ENCODE peak calls at places on chromosomes 16 and 17, in five cellular contexts. V is cardiac fibroblast, B is uterus, H is AG09309, E is prostate gland. R is an unnamed sample.

GRCh38 chr17:42153919-42154491 is 784 bp downstream of the RAB5C start:
- DNase-seq in E (no peak), H (no peak), V (peak), B (no peak), R (peak)

GRCh38 chr17:76003915-76004314 is 3.3 kb downstream of the CDK3 start:
- DNase-seq in H (no peak), V (peak), E (no peak), B (no peak), R (no peak)

GRCh38 chr17:279356-279755 is 73.3 kb downstream of the RPH3AL start:
- DNase-seq in H (no peak), E (no peak), B (no peak), V (no peak), R (no peak)

GRCh38 chr17:32916134-32916533 is 11.8 kb upstream of the TMEM98 start:
- DNase-seq in V (no peak), B (no peak), H (no peak), E (no peak), R (no peak)

GRCh38 chr17:76265624-76266243 is 586 bp downstream of the UBALD2 start:
- DNase-seq in E (peak), B (peak), H (no peak), V (peak), R (no peak)

GRCh38 chr16:75241412-75241811 is 10.0 kb downstream of the BCAR1 start:
- DNase-seq in H (no peak), V (no peak), E (no peak), B (no peak), R (no peak)

GRCh38 chr17:19248923-19249574 is 11.9 kb downstream of the EPN2 start:
- DNase-seq in E (peak), H (peak), V (peak), B (peak), R (peak)

GRCh38 chr16:54071516-54071915 is 215.1 kb downstream of the IRX3 start:
- DNase-seq in V (no peak), H (no peak), E (no peak), B (no peak), R (no peak)

GRCh38 chr17:64015447-64015846 is 5.0 kb downstream of the ICAM2 start:
- DNase-seq in B (no peak), V (no peak), E (no peak), H (no peak), R (no peak)

GRCh38 chr17:64016248-64016784 is 4.1 kb downstream of the ICAM2 start:
- DNase-seq in E (no peak), V (no peak), H (no peak), B (no peak), R (no peak)

GRCh38 chr17:64016974-64017373 is 3.5 kb downstream of the ICAM2 start:
- DNase-seq in V (no peak), E (no peak), B (no peak), H (no peak), R (no peak)

GRCh38 chr17:64019486-64020067 is 856 bp downstream of the ICAM2 start:
- DNase-seq in E (no peak), H (no peak), B (no peak), V (no peak), R (no peak)

GRCh38 chr17:64017381-64017980 is 3.0 kb downstream of the ICAM2 start:
- DNase-seq in E (no peak), H (no peak), B (no peak), V (no peak), R (no peak)
- TF ChIP-seq CTCF in E (no peak), H (peak), B (no peak), V (peak), R (peak)

DNA sequence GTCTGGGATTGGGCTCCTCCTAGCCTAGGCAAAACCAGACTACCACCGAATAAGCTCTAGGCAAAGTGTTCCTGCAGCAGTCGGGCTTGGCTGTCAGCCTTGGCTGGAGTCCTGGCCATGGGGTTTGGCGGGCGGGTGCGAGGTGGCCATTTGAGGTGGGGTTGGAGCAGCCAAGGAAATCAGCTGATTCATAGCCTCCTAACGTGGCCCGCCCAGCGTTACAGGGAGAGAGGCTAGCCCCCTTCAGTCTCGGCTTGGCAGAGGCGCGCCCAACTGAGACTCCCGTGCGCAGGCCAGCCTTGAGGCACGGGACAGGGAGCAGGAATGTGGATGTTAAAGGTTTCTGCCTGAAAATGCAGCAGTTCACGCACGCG is 1.9 kb downstream of the PMP22 start:
- DNase-seq in E (peak), B (peak), V (peak), H (peak), R (peak)
- H3K4me3 ChIP-seq in E (peak), B (peak), V (peak), H (peak), R (peak)

GRCh38 chr16:55494994-55495421 is 13.9 kb upstream of the LPCAT2 start:
- DNase-seq in B (peak), E (no peak), H (peak), V (peak), R (peak)
- TF ChIP-seq CTCF in B (peak), E (peak), H (peak), V (peak), R (peak)

GRCh38 chr16:85460983-85461813 is 151.9 kb upstream of the GSE1 start:
- DNase-seq in V (peak), H (no peak), B (peak), E (no peak), R (no peak)
- H3K4me3 ChIP-seq in V (no peak), H (no peak), B (peak), E (no peak), R (no peak)

DNA sequence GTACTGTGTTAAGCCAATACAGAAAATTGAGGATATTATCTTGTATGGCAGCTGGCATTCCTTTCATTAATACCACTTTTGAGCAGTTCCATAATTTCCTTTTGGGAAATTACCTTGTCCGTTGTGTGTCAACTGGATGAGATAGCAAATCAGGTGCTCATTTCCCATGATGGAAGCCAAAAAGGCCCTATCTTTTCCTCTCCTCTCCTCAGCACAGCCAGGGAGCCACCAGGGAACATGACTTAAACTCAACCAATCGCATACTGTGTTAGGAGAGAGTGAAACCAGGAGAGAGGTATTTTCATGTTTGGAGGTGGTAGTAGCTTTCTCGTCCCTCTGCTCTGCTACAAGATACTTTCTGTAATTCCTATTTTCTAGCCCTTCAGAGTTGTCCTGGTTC is 96.1 kb upstream of the TOX3 start:
- DNase-seq in V (no peak), E (no peak), H (no peak), B (no peak), R (no peak)
- TF ChIP-seq CTCF in V (no peak), E (no peak), H (no peak), B (no peak), R (no peak)

GRCh38 chr16:29734826-29735225 is 11.0 kb downstream of the C16orf54 start:
- DNase-seq in B (no peak), E (no peak), V (peak), H (no peak), R (no peak)

GRCh38 chr16:29727452-29727851 is 18.3 kb downstream of the C16orf54 start:
- DNase-seq in B (no peak), H (no peak), V (no peak), E (no peak), R (no peak)

GRCh38 chr16:29730649-29731048 is 15.1 kb downstream of the C16orf54 start:
- DNase-seq in E (no peak), B (no peak), V (no peak), H (no peak), R (no peak)

GRCh38 chr16:29726845-29727379 is 18.9 kb downstream of the C16orf54 start:
- DNase-seq in V (no peak), E (no peak), B (no peak), H (no peak), R (no peak)

GRCh38 chr16:29729116-29729521 is 16.7 kb downstream of the C16orf54 start:
- DNase-seq in E (no peak), V (peak), H (peak), B (no peak), R (peak)
- H3K4me3 ChIP-seq in E (no peak), V (no peak), H (no peak), B (no peak), R (no peak)

GRCh38 chr16:56673916-56674315 is 4.3 kb downstream of the MT1H start:
- DNase-seq in H (no peak), E (peak), V (peak), B (peak), R (peak)
- TF ChIP-seq CTCF in H (peak), E (peak), V (peak), B (peak), R (peak)

GRCh38 chr16:49776085-49776501 is 79.8 kb downstream of the ZNF423 start:
- DNase-seq in H (no peak), V (peak), B (no peak), E (no peak), R (peak)
- H3K4me3 ChIP-seq in H (no peak), V (no peak), B (no peak), E (no peak), R (no peak)

GRCh38 chr16:4327386-4327781 is 11.5 kb downstream of the GLIS2 start:
- DNase-seq in H (no peak), V (no peak), B (no peak), E (no peak), R (no peak)
- TF ChIP-seq CTCF in H (no peak), V (no peak), B (no peak), E (no peak), R (no peak)